ENCODE peak calls at places on chromosomes 3 and 15, in seven cellular contexts. W, X, T, Z, R, Q and U are unnamed samples. For H3K27me3, the result is how much of the 10 kb centered on the place peaks cover.

GRCh38 chr3:24713516-24713915 is 218.9 kb upstream of the THRB start:
- DNase-seq in W (no peak), X (no peak), T (no peak), Z (no peak), R (no peak), Q (no peak), U (no peak)

GRCh38 chr15:70248116-70249025 is 150.7 kb upstream of the TLE3 start:
- DNase-seq in W (no peak), X (no peak), T (no peak), Z (peak), R (peak), Q (peak), U (peak)

GRCh38 chr3:81741214-81741613 is 20.2 kb downstream of the GBE1 start:
- DNase-seq in W (no peak), X (peak), T (no peak), Z (no peak), R (no peak), Q (no peak), U (no peak)

GRCh38 chr3:117234321-117234720 is 524.7 kb downstream of the TUSC7 start:
- DNase-seq in W (no peak), X (no peak), T (no peak), Z (no peak), R (no peak), Q (no peak), U (no peak)

GRCh38 chr3:56154297-56154696 is 314.0 kb downstream of the ERC2 start:
- DNase-seq in W (no peak), X (no peak), T (no peak), Z (no peak), R (no peak), Q (no peak), U (no peak)

GRCh38 chr3:58269356-58269755 is 31.8 kb downstream of the ABHD6 start:
- DNase-seq in W (no peak), X (no peak), T (no peak), Z (no peak), R (no peak), Q (no peak), U (no peak)

GRCh38 chr3:52891615-52892081 is 5.7 kb downstream of the STIMATE start:
- DNase-seq in W (no peak), X (peak), T (no peak), Z (no peak), R (no peak), Q (no peak), U (no peak)

GRCh38 chr15:47300035-47300434 is 417.3 kb upstream of the SEMA6D start:
- DNase-seq in W (no peak), X (no peak), T (no peak), Z (no peak), R (peak), Q (no peak), U (no peak)

GRCh38 chr3:51948016-51948580 is 5.9 kb downstream of the PARP3 start:
- DNase-seq in W (no peak), X (no peak), T (no peak), Z (no peak), R (no peak), Q (no peak), U (no peak)

GRCh38 chr15:39511915-39512260 is 69.0 kb upstream of the THBS1 start:
- DNase-seq in W (peak), X (peak), T (no peak), Z (no peak), R (no peak), Q (no peak), U (no peak)

GRCh38 chr15:42331235-42331634 is 28.1 kb upstream of the CAPN3 start:
- DNase-seq in W (no peak), X (no peak), T (no peak), Z (no peak), R (no peak), Q (no peak), U (no peak)

GRCh38 chr15:67174446-67174845 is 80.0 kb downstream of the AAGAB start:
- DNase-seq in W (no peak), X (no peak), T (no peak), Z (no peak), R (no peak), Q (no peak), U (no peak)

DNA sequence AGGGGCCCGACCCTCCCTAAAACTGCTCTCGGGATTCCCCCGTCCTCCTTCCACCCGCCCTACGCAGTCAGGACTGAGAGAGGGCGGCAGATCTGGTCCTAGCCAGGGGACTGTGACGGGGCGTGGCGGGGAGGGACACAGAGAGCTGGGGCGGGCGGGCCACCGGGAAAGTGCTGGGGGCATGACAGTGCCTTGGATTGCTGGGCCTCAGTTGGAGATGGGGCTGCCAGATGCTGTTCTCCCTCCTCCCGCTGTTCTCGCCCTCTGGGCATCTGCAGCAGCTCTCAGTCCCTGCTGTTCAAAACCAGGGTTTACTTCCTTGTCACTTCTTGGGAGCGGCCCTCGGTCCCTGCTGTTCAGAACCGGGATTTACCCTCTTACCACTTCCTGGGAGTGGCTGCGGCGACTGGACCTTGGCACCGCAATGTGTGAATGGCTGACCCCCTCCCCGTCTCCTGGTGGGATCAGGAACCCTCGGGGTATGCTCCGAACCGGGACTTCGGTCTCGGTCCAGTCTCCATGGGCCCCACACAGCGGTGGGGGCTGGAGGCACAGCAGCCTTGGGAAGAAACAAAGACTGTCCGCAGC is 1.8 kb upstream of the RPP25 start:
- DNase-seq in W (peak), X (no peak), T (peak), Z (peak), R (peak), Q (peak), U (peak)
- H3K27me3 ChIP-seq in W (under half), X (half or more), T (under half), Z (under half), R (under half), Q (under half), U (half or more)

GRCh38 chr15:44194397-44195150 is 497 bp downstream of the FRMD5 start:
- DNase-seq in W (peak), X (peak), T (peak), Z (peak), R (peak), Q (peak), U (no peak)
- H3K27me3 ChIP-seq in W (under half), X (under half), T (under half), Z (under half), R (under half), Q (under half), U (under half)

DNA sequence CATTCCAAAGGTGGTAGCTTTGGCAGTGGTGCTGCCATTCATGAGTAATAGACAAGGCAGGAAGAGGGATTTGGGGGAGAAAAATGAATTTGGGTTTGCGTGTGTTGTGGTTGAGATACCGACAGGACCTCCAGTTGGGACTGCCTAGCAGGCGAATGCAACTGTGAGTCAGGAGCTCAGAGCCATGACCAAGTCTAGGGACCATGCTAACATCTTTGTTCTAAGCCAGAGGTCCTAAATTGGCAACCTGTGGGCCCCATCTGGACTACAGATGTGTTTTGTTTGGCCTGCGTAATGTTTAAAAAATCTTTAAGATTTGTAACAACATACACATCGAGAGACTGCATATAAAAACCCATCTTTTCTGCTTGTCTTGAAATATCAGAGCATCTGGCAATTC is 61.6 kb downstream of the SAMMSON start:
- DNase-seq in W (no peak), X (no peak), T (no peak), Z (no peak), R (no peak), Q (no peak), U (no peak)
- H3K27me3 ChIP-seq in W (under half), X (under half), T (under half), Z (under half), R (under half), Q (under half), U (under half)

GRCh38 chr3:12875857-12876451 is 34.6 kb upstream of the RPL32 start:
- DNase-seq in W (peak), X (no peak), T (peak), Z (peak), R (no peak), Q (peak), U (peak)
- H3K27me3 ChIP-seq in W (under half), X (under half), T (under half), Z (under half), R (under half), Q (under half), U (half or more)

GRCh38 chr15:51341366-51342248 is at the start of gene GLDN:
- DNase-seq in W (peak), X (no peak), T (no peak), Z (peak), R (no peak), Q (peak), U (peak)
- H3K27me3 ChIP-seq in W (under half), X (half or more), T (under half), Z (under half), R (under half), Q (under half), U (half or more)

GRCh38 chr15:88800026-88800425 is 3.2 kb upstream of the ACAN start:
- DNase-seq in W (no peak), X (no peak), T (no peak), Z (no peak), R (no peak), Q (no peak), U (no peak)
- H3K27me3 ChIP-seq in W (under half), X (under half), T (under half), Z (under half), R (half or more), Q (half or more), U (under half)

DNA sequence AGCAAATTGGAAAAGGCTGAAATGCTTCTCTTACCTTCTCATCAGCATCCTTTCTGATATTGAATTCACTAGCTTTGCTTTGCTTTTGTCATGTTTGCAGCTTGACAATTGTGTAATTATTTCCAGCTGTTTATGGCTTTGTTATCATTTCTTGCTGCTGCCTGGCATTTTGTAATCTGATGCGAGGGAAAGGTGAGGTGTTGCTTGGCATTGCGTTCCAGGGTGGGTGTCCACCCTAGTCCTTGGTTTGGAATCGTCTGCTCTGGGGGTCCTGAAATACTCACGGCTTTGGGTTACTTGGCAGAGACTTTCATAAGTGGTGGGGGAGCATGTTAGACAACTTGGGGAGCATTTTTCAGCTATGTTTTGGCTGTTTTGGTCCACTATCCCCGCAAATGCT is 3.0 kb downstream of the CACNA2D3 start:
- DNase-seq in W (no peak), X (no peak), T (no peak), Z (no peak), R (no peak), Q (no peak), U (no peak)
- H3K27me3 ChIP-seq in W (under half), X (under half), T (under half), Z (under half), R (under half), Q (under half), U (under half)

GRCh38 chr15:62059108-62059817 is 984 bp downstream of the VPS13C start:
- DNase-seq in W (no peak), X (no peak), T (peak), Z (no peak), R (peak), Q (no peak), U (no peak)

GRCh38 chr15:62060896-62061280 is 641 bp upstream of the VPS13C start:
- DNase-seq in W (no peak), X (no peak), T (no peak), Z (no peak), R (no peak), Q (no peak), U (no peak)

GRCh38 chr15:62060116-62060895 is at the start of gene VPS13C:
- DNase-seq in W (peak), X (peak), T (peak), Z (peak), R (peak), Q (peak), U (peak)

GRCh38 chr15:62059818-62060115 is 480 bp downstream of the VPS13C start:
- DNase-seq in W (peak), X (no peak), T (peak), Z (no peak), R (peak), Q (peak), U (no peak)

GRCh38 chr15:62058327-62059028 is 1.8 kb downstream of the VPS13C start:
- DNase-seq in W (no peak), X (no peak), T (no peak), Z (no peak), R (no peak), Q (no peak), U (no peak)
- H3K27me3 ChIP-seq in W (under half), X (under half), T (under half), Z (under half), R (under half), Q (under half), U (under half)